ENCODE peak calls at places on chromosome 21, in five cellular contexts. U is CD4-positive, alpha-beta T cell; W is uterus; K is dorsolateral prefrontal cortex; D is breast epithelium. T is an unnamed sample.

GRCh38 chr21:43778469-43779335 is 2.6 kb upstream of the CSTB start:
- DNase-seq in D (no peak), U (no peak), W (no peak), K (no peak), T (no peak)

GRCh38 chr21:41681336-41681801 is 85.5 kb downstream of the RIPK4 start:
- DNase-seq in W (no peak), U (no peak), D (peak; percentile 83), K (no peak), T (no peak)

GRCh38 chr21:14842641-14843040 is 222.2 kb downstream of the NRIP1 start:
- DNase-seq in W (no peak), D (no peak), K (no peak), U (no peak), T (no peak)

GRCh38 chr21:16193758-16194606 is 464.2 kb downstream of the USP25 start:
- DNase-seq in K (peak; percentile 74), U (no peak), W (peak; percentile 77), D (peak; percentile 24), T (peak; percentile 56)

GRCh38 chr21:17482928-17483327 is 29.9 kb upstream of the CXADR start:
- DNase-seq in D (no peak), K (no peak), U (no peak), W (no peak), T (no peak)

GRCh38 chr21:44059710-44060109 is 47.5 kb upstream of the PWP2 start:
- DNase-seq in K (no peak), W (no peak), U (no peak), D (no peak), T (no peak)

GRCh38 chr21:16695074-16695473 is 817.8 kb upstream of the CXADR start:
- DNase-seq in W (no peak), U (no peak), D (no peak), K (no peak), T (no peak)

GRCh38 chr21:17828223-17828622 is 9.1 kb upstream of the C21orf91 start:
- DNase-seq in U (no peak), K (no peak), W (no peak), D (no peak), T (no peak)

GRCh38 chr21:29973258-29973657 is 33.5 kb upstream of the GRIK1 start:
- DNase-seq in U (no peak), W (no peak), D (no peak), K (no peak), T (no peak)

GRCh38 chr21:28923439-28923975 is 69.2 kb downstream of the LTN1 start:
- DNase-seq in K (no peak), D (no peak), W (no peak), U (no peak), T (no peak)

GRCh38 chr21:29130234-29130993 is at the start of gene MAP3K7CL:
- DNase-seq in D (no peak), U (no peak), K (no peak), W (peak; percentile 66), T (no peak)

GRCh38 chr21:38171723-38172344 is 85.0 kb upstream of the KCNJ15 start:
- DNase-seq in D (no peak), W (no peak), K (no peak), U (no peak), T (no peak)

GRCh38 chr21:16358021-16358420 is 628.2 kb downstream of the USP25 start:
- DNase-seq in U (no peak), W (no peak), K (no peak), D (no peak), T (no peak)

GRCh38 chr21:46253610-46254124 is 25.1 kb upstream of the LSS start:
- DNase-seq in U (no peak), W (no peak), D (no peak), K (no peak), T (no peak)

GRCh38 chr21:43864313-43864805 is 664 bp upstream of the AGPAT3 start:
- DNase-seq in D (peak; percentile 48), K (peak; percentile 55), U (peak; percentile 44), W (no peak), T (no peak)

GRCh38 chr21:42012344-42012743 is 2.2 kb upstream of the ZBTB21 start:
- DNase-seq in K (no peak), U (no peak), D (peak; percentile 26), W (no peak), T (peak; percentile 12)

GRCh38 chr21:43916691-43917514 is 51.9 kb downstream of the AGPAT3 start:
- DNase-seq in D (no peak), K (no peak), U (peak; percentile 74), W (no peak), T (no peak)

GRCh38 chr21:15732996-15733329 is 3.2 kb downstream of the USP25 start:
- DNase-seq in U (no peak), D (no peak), W (no peak), K (no peak), T (no peak)

GRCh38 chr21:41432567-41433460 is 6.8 kb downstream of the MX1 start:
- DNase-seq in D (no peak), U (peak; percentile 25), K (no peak), W (no peak), T (no peak)

GRCh38 chr21:38280446-38280845 is 23.7 kb downstream of the KCNJ15 start:
- DNase-seq in K (no peak), D (no peak), W (no peak), U (no peak), T (no peak)

GRCh38 chr21:17071093-17071492 is 441.8 kb upstream of the CXADR start:
- DNase-seq in W (no peak), K (no peak), U (no peak), D (no peak), T (no peak)

GRCh38 chr21:27802816-27803475 is 836.1 kb upstream of the ADAMTS5 start:
- DNase-seq in W (peak; percentile 29), D (no peak), K (peak; percentile 43), U (no peak), T (peak; percentile 32)

GRCh38 chr21:38054334-38054733 is 138.1 kb upstream of the KCNJ6 start:
- DNase-seq in D (no peak), W (no peak), U (no peak), K (no peak), T (no peak)

GRCh38 chr21:37855568-37856391 is 60.5 kb downstream of the KCNJ6 start:
- DNase-seq in U (no peak), K (no peak), D (no peak), W (no peak), T (no peak)

GRCh38 chr21:46124926-46125845 is 27.3 kb downstream of the COL6A2 start:
- DNase-seq in U (peak; percentile 26), W (peak; percentile 29), K (no peak), D (no peak), T (no peak)

GRCh38 chr21:46457801-46458314 is 833 bp upstream of the DIP2A start:
- DNase-seq in D (no peak), W (no peak), U (no peak), K (peak; percentile 61), T (peak; percentile 61)

GRCh38 chr21:41894922-41895557 is 15.9 kb upstream of the PRDM15 start:
- DNase-seq in W (no peak), D (no peak), U (no peak), K (no peak), T (no peak)

GRCh38 chr21:43297411-43297981 is 128.7 kb downstream of the CRYAA start:
- DNase-seq in D (no peak), W (no peak), U (no peak), K (peak; percentile 37), T (no peak)

GRCh38 chr21:33171584-33172169 is 58.1 kb upstream of the IFNAR2 start:
- DNase-seq in D (no peak), W (no peak), K (no peak), U (no peak), T (no peak)

GRCh38 chr21:18151046-18151445 is 93.6 kb upstream of the CHODL start:
- DNase-seq in K (no peak), W (no peak), D (no peak), U (no peak), T (no peak)

GRCh38 chr21:33541105-33541711 is 709 bp downstream of the GART start:
- DNase-seq in U (no peak), K (no peak), W (no peak), D (no peak), T (no peak)

GRCh38 chr21:33976980-33977720 is 61.5 kb upstream of the ATP5PO start:
- DNase-seq in W (no peak), K (no peak), D (no peak), U (no peak), T (no peak)

GRCh38 chr21:40706161-40706560 is 140.8 kb downstream of the DSCAM start:
- DNase-seq in K (no peak), U (no peak), W (no peak), D (no peak), T (no peak)

GRCh38 chr21:31557421-31557955 is 102.0 kb upstream of the SOD1 start:
- DNase-seq in W (no peak), D (no peak), U (peak; percentile 36), K (peak; percentile 45), T (peak; percentile 27)
- H3K27ac ChIP-seq in W (no peak overlapping the region), D (no peak overlapping the region), U (no peak overlapping the region), K (no peak overlapping the region), T (no peak overlapping the region)

GRCh38 chr21:35028451-35028757 is 20.7 kb downstream of the RUNX1 start:
- DNase-seq in U (no peak), W (no peak), K (no peak), D (no peak), T (no peak)
- H3K27ac ChIP-seq in U (peak overlapping the region; percentile 89), W (no peak overlapping the region), K (no peak overlapping the region), D (no peak overlapping the region), T (no peak overlapping the region)

GRCh38 chr21:39317134-39318090 is 4.0 kb upstream of the BRWD1 start:
- DNase-seq in K (no peak), W (no peak), D (no peak), U (no peak), T (no peak)

GRCh38 chr21:39316729-39317128 is 3.3 kb upstream of the BRWD1 start:
- DNase-seq in U (no peak), W (no peak), D (no peak), K (no peak), T (no peak)

GRCh38 chr21:39316062-39316461 is 2.6 kb upstream of the BRWD1 start:
- DNase-seq in W (no peak), U (no peak), K (no peak), D (no peak), T (no peak)

GRCh38 chr21:39314155-39315027 is 959 bp upstream of the BRWD1 start:
- DNase-seq in K (peak; percentile 74), U (no peak), D (no peak), W (peak; percentile 35), T (peak; percentile 48)

DNA sequence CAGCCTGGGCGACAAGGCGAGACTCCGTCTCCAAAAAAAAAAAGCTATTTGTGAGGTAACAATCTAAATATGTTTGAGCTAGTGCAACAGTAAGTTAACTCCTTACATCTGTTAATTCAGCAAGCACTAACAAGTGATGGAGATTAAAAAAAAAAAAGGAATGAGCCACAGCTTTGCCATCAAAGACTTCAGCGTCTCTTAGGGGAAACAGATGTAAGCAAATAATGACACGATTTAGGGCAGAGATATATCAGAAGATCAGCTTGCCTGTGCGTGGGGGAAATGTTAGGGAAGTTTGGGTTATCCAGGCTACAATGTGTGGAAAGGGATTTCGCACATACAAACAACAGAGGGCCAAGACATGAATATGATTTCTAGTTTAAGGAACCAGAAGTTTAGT is 2.2 kb upstream of the BRWD1 start:
- DNase-seq in U (no peak), D (no peak), K (no peak), W (no peak), T (no peak)
- H3K27ac ChIP-seq in U (no peak overlapping the region), D (no peak overlapping the region), K (no peak overlapping the region), W (no peak overlapping the region), T (no peak overlapping the region)

DNA sequence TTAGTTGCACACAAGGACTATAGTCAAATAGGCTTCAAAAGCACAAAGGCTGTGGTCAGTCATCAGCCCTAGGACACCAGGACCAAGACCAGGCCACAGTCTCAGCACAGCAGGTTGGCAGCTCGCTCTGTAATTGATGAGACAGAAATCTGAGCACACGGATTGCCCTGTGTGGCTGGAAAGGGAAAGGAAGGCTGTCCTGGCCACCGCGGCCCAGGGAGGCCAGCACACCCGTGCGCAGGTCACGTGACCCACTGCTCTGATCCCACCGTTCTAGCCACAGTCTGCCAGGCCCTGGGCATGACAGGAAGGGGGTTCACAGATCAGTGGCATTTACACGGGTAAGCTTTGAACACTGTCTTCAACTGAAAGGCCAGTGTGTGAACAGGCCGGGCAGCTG is 3.4 kb upstream of the ADARB1 start:
- DNase-seq in W (no peak), D (no peak), K (no peak), U (no peak), T (no peak)
- H3K27ac ChIP-seq in W (no peak overlapping the region), D (no peak overlapping the region), K (no peak overlapping the region), U (no peak overlapping the region), T (no peak overlapping the region)